ENCODE peak calls at places on chromosomes 16 and 17, in seven cellular contexts. A is EL; B is activated T-helper 1 cell treated with anti-CD3 and anti-CD28 coated beads, Interleukin-2, amount 50 U/mL, for 16 hours; T is RPMI7951; H is naive thymus-derived CD8-positive, alpha-beta T cell; U is psoas muscle; C is esophagus squamous epithelium. F is an unnamed sample.

GRCh38 chr17:78442648-78443128 is 64.2 kb downstream of the PGS1 start:
- DNase-seq in T (no peak), H (no peak), U (peak), C (peak), A (no peak), B (no peak), F (no peak)

GRCh38 chr16:23504453-23505179 is 5.7 kb downstream of the GGA2 start:
- DNase-seq in H (peak), A (peak), B (peak), T (peak), C (no peak), U (peak), F (peak)

GRCh38 chr16:12086861-12087260 is 110.3 kb downstream of the SNX29 start:
- DNase-seq in A (no peak), B (no peak), U (no peak), H (no peak), T (no peak), C (no peak), F (no peak)

GRCh38 chr17:38815576-38816193 is 9.4 kb downstream of the CWC25 start:
- DNase-seq in T (peak), H (no peak), C (no peak), U (no peak), B (no peak), A (peak), F (no peak)

GRCh38 chr16:12095275-12096161 is 119.0 kb downstream of the SNX29 start:
- DNase-seq in A (peak), T (peak), H (peak), U (peak), C (no peak), B (peak), F (peak)

GRCh38 chr17:51827140-51827539 is 331.4 kb downstream of the CA10 start:
- DNase-seq in B (no peak), C (no peak), H (no peak), T (no peak), U (no peak), A (no peak), F (no peak)

GRCh38 chr17:29241015-29241963 is 5.4 kb upstream of the CRYBA1 start:
- DNase-seq in C (no peak), A (peak), H (no peak), T (peak), B (no peak), U (peak), F (no peak)

GRCh38 chr17:7208027-7208571 is 11.5 kb downstream of the DLG4 start:
- DNase-seq in A (no peak), H (no peak), B (no peak), U (no peak), C (no peak), T (no peak), F (no peak)

GRCh38 chr16:82507271-82507670 is 119.5 kb upstream of the CDH13 start:
- DNase-seq in T (no peak), B (no peak), U (no peak), C (no peak), H (no peak), A (no peak), F (no peak)

GRCh38 chr17:53792451-53792850 is 30.3 kb upstream of the KIF2B start:
- DNase-seq in A (no peak), T (no peak), B (no peak), H (no peak), U (peak), C (no peak), F (no peak)

GRCh38 chr17:16472539-16472938 is 19.5 kb downstream of the LRRC75A start:
- DNase-seq in A (no peak), B (no peak), T (no peak), C (no peak), H (no peak), U (no peak), F (no peak)

GRCh38 chr16:6753553-6753952 is 579.1 kb upstream of the RBFOX1 start:
- DNase-seq in H (no peak), U (no peak), C (no peak), B (no peak), A (no peak), T (no peak), F (no peak)

GRCh38 chr17:55903028-55903690 is 152.3 kb downstream of the PCTP start:
- DNase-seq in C (no peak), T (no peak), U (no peak), B (no peak), H (no peak), A (no peak), F (no peak)

GRCh38 chr17:45307290-45308015 is 9.4 kb downstream of the MAP3K14 start:
- DNase-seq in A (peak), B (peak), H (peak), T (peak), U (no peak), C (no peak), F (no peak)

GRCh38 chr16:67035364-67035763 is 6.4 kb downstream of the CBFB start:
- DNase-seq in T (no peak), B (no peak), C (no peak), U (no peak), A (no peak), H (no peak), F (no peak)

GRCh38 chr17:45886852-45887251 is 7.5 kb upstream of the MAPT start:
- DNase-seq in U (no peak), C (no peak), A (no peak), B (no peak), H (no peak), T (no peak), F (no peak)

GRCh38 chr17:39171933-39172332 is 6.0 kb upstream of the ARL5C start:
- DNase-seq in H (no peak), U (no peak), B (no peak), C (no peak), A (no peak), T (no peak), F (no peak)

GRCh38 chr17:78557598-78558039 is 19.6 kb downstream of the DNAH17 start:
- DNase-seq in H (no peak), B (no peak), C (no peak), A (peak), U (no peak), T (peak), F (no peak)

GRCh38 chr16:3089717-3090592 is 9.1 kb downstream of the ZSCAN10 start:
- DNase-seq in U (peak), B (no peak), H (no peak), T (no peak), A (no peak), C (no peak), F (no peak)

GRCh38 chr16:57106767-57107166 is 14.4 kb downstream of the CPNE2 start:
- DNase-seq in T (peak), C (no peak), B (no peak), H (no peak), U (no peak), A (peak), F (no peak)

GRCh38 chr16:84518804-84519341 is 14.4 kb upstream of the MEAK7 start:
- DNase-seq in C (no peak), A (no peak), B (no peak), U (no peak), T (no peak), H (peak), F (peak)

GRCh38 chr17:16879686-16880085 is 92.2 kb downstream of the TNFRSF13B start:
- DNase-seq in A (no peak), U (no peak), H (no peak), C (no peak), T (no peak), B (no peak), F (no peak)

GRCh38 chr17:49553676-49554335 is 21.9 kb upstream of the NXPH3 start:
- DNase-seq in A (no peak), C (no peak), T (no peak), U (peak), H (no peak), B (no peak), F (no peak)

GRCh38 chr17:75845933-75846700 is 1.9 kb upstream of the UNC13D start:
- DNase-seq in B (no peak), T (no peak), C (no peak), H (no peak), A (no peak), U (no peak), F (no peak)

GRCh38 chr16:66714659-66715307 is 18.2 kb upstream of the CMTM4 start:
- DNase-seq in C (no peak), B (no peak), H (no peak), U (no peak), A (peak), T (peak), F (no peak)

GRCh38 chr17:15408803-15409202 is 58.6 kb downstream of the CDRT4 start:
- DNase-seq in C (no peak), B (no peak), H (no peak), T (no peak), U (no peak), A (no peak), F (no peak)

GRCh38 chr16:89615596-89616090 is 2.2 kb downstream of the DPEP1 start:
- DNase-seq in A (no peak), H (no peak), B (no peak), T (no peak), C (no peak), U (no peak), F (no peak)

GRCh38 chr17:81018044-81018802 is 16.7 kb upstream of the BAIAP2 start:
- DNase-seq in B (no peak), T (peak), C (no peak), U (peak), H (no peak), A (peak), F (peak)

GRCh38 chr17:17836818-17837379 is at the start of gene SREBF1:
- DNase-seq in T (peak), H (peak), B (peak), A (peak), C (no peak), U (peak), F (peak)

GRCh38 chr16:56789360-56789759 is 59.4 kb downstream of the NUP93 start:
- DNase-seq in U (no peak), T (peak), H (peak), A (peak), C (no peak), B (no peak), F (peak)

GRCh38 chr16:1946495-1947368 is 3.7 kb upstream of the MSRB1 start:
- DNase-seq in A (no peak), C (no peak), B (no peak), H (no peak), T (no peak), U (no peak), F (no peak)

GRCh38 chr17:78172284-78173024 is 4.1 kb downstream of the SYNGR2 start:
- DNase-seq in A (peak), C (no peak), H (no peak), U (peak), T (no peak), B (no peak), F (no peak)

F was measured in CD4-positive, alpha-beta T cell.